ENCODE peak calls at places on chromosomes 11 and 22, in seven cellular contexts. X is dermis microvascular lymphatic vessel endothelial cell, P is cardiac muscle cell, G is C1 segment of cervical spinal cord, Q is NCI-H345, M is astrocyte, W is hippocampal formation. S is an unnamed sample.

GRCh38 chr11:102456381-102456780 is 3.8 kb upstream of the TMEM123 start:
- DNase-seq in M (no peak), W (no peak), P (peak), Q (no peak), G (no peak), X (no peak), S (peak)

GRCh38 chr22:45731798-45732495 is 60.3 kb downstream of the ATXN10 start:
- DNase-seq in P (peak), M (peak), Q (no peak), W (no peak), X (no peak), G (no peak), S (peak)

GRCh38 chr11:563066-563811 is 2.5 kb downstream of the RASSF7 start:
- DNase-seq in P (no peak), M (no peak), X (no peak), G (no peak), W (no peak), Q (no peak), S (no peak)

GRCh38 chr11:134098566-134099184 is 29.8 kb downstream of the JAM3 start:
- DNase-seq in G (no peak), M (no peak), X (peak), P (no peak), W (no peak), Q (no peak), S (no peak)

GRCh38 chr11:48051217-48051848 is 71.0 kb downstream of the PTPRJ start:
- DNase-seq in P (no peak), G (no peak), M (no peak), W (no peak), X (no peak), Q (no peak), S (no peak)

GRCh38 chr11:126474220-126474619 is 118.7 kb downstream of the ST3GAL4 start:
- DNase-seq in W (no peak), M (no peak), X (no peak), Q (no peak), P (no peak), G (no peak), S (no peak)

GRCh38 chr22:22713416-22713815 is 69.0 kb downstream of the GGTLC2 start:
- DNase-seq in X (no peak), P (no peak), Q (no peak), G (no peak), W (no peak), M (no peak), S (no peak)

GRCh38 chr11:62892077-62892922 is 11.6 kb downstream of the SLC3A2 start:
- DNase-seq in M (no peak), W (no peak), Q (no peak), G (no peak), X (no peak), P (no peak), S (no peak)

GRCh38 chr11:43866520-43866919 is 14.1 kb upstream of the ALKBH3 start:
- DNase-seq in M (peak), G (no peak), W (no peak), P (peak), X (peak), Q (no peak), S (no peak)

S was measured in fibroblast of lung.